ENCODE peak calls at places on chromosomes 6 and 20, in six cellular contexts. Z, R, P, I, S and W are unnamed samples.

GRCh38 chr20:62951896-62952372 is 575 bp upstream of the SLC17A9 start:
- DNase-seq in Z (no peak), R (no peak), P (no peak), I (no peak), S (no peak), W (no peak)

GRCh38 chr6:15337584-15337981 is 91.7 kb downstream of the JARID2 start:
- DNase-seq in Z (no peak), R (no peak), P (no peak), I (no peak), S (no peak), W (no peak)

GRCh38 chr6:52361945-52362442 is at the start of gene PAQR8:
- DNase-seq in Z (peak), R (peak), P (peak), I (peak), S (peak), W (peak)

GRCh38 chr6:71351190-71351589 is 62.6 kb downstream of the OGFRL1 start:
- DNase-seq in Z (no peak), R (no peak), P (no peak), I (no peak), S (no peak), W (no peak)

GRCh38 chr6:157712585-157713295 is 110.3 kb upstream of the SNX9 start:
- DNase-seq in Z (no peak), R (no peak), P (no peak), I (no peak), S (no peak), W (no peak)

GRCh38 chr20:2542361-2542760 is 6.0 kb downstream of the TMC2 start:
- DNase-seq in Z (no peak), R (no peak), P (no peak), I (no peak), S (no peak), W (no peak)

GRCh38 chr6:159826968-159827647 is 27.0 kb downstream of the PNLDC1 start:
- DNase-seq in Z (no peak), R (no peak), P (peak), I (no peak), S (peak), W (no peak)

GRCh38 chr20:10648651-10649050 is 25.1 kb downstream of the JAG1 start:
- DNase-seq in Z (no peak), R (peak), P (no peak), I (peak), S (no peak), W (no peak)

GRCh38 chr6:144644776-144645175 is 359.6 kb downstream of the UTRN start:
- DNase-seq in Z (no peak), R (no peak), P (no peak), I (no peak), S (no peak), W (no peak)

GRCh38 chr6:75213112-75213511 is 7.3 kb upstream of the COL12A1 start:
- DNase-seq in Z (no peak), R (no peak), P (no peak), I (no peak), S (no peak), W (no peak)

GRCh38 chr6:164035912-164036485 is 621.5 kb downstream of the QKI start:
- DNase-seq in Z (no peak), R (no peak), P (peak), I (no peak), S (peak), W (no peak)

GRCh38 chr20:11229772-11230171 is 556.0 kb upstream of the JAG1 start:
- DNase-seq in Z (peak), R (peak), P (no peak), I (peak), S (no peak), W (no peak)

GRCh38 chr6:43911625-43912577 is 141.9 kb downstream of the VEGFA start:
- DNase-seq in Z (no peak), R (no peak), P (peak), I (no peak), S (peak), W (no peak)

GRCh38 chr6:33197431-33198048 is 2.9 kb downstream of the RXRB start:
- DNase-seq in Z (peak), R (peak), P (peak), I (peak), S (peak), W (no peak)

GRCh38 chr20:38453941-38454340 is 18.7 kb upstream of the RALGAPB start:
- DNase-seq in Z (no peak), R (no peak), P (no peak), I (no peak), S (no peak), W (no peak)

GRCh38 chr20:7540018-7540417 is 400.2 kb downstream of the HAO1 start:
- DNase-seq in Z (no peak), R (no peak), P (no peak), I (no peak), S (no peak), W (no peak)

GRCh38 chr6:118902731-118903130 is 8.8 kb downstream of the ASF1A start:
- DNase-seq in Z (peak), R (no peak), P (no peak), I (peak), S (no peak), W (no peak)

GRCh38 chr20:63121749-63122405 is 94.1 kb downstream of the YTHDF1 start:
- DNase-seq in Z (no peak), R (no peak), P (no peak), I (no peak), S (no peak), W (no peak)

GRCh38 chr6:106783631-106784566 is 154.5 kb downstream of the QRSL1 start:
- DNase-seq in Z (peak), R (peak), P (no peak), I (no peak), S (no peak), W (no peak)

GRCh38 chr20:61930776-61931475 is 134.8 kb downstream of the TAF4 start:
- DNase-seq in Z (no peak), R (no peak), P (no peak), I (no peak), S (no peak), W (no peak)

GRCh38 chr6:89299451-89299850 is 15.6 kb downstream of the GABRR2 start:
- DNase-seq in Z (no peak), R (peak), P (no peak), I (no peak), S (no peak), W (no peak)

GRCh38 chr6:37131104-37131959 is 38.6 kb upstream of the PIM1 start:
- DNase-seq in Z (no peak), R (peak), P (peak), I (no peak), S (no peak), W (no peak)

GRCh38 chr20:10793741-10794140 is 119.9 kb upstream of the JAG1 start:
- DNase-seq in Z (no peak), R (no peak), P (peak), I (no peak), S (peak), W (no peak)

GRCh38 chr6:95578106-95578410 is 723 bp downstream of the MANEA start:
- DNase-seq in Z (peak), R (no peak), P (no peak), I (no peak), S (peak), W (no peak)

GRCh38 chr20:63223121-63223825 is 7.3 kb upstream of the YTHDF1 start:
- DNase-seq in Z (no peak), R (peak), P (peak), I (peak), S (peak), W (no peak)

GRCh38 chr6:166056637-166057036 is 111.0 kb downstream of the TBXT start:
- DNase-seq in Z (no peak), R (no peak), P (no peak), I (peak), S (no peak), W (no peak)

GRCh38 chr20:61925555-61926252 is 140.0 kb downstream of the TAF4 start:
- DNase-seq in Z (peak), R (peak), P (peak), I (peak), S (peak), W (peak)

GRCh38 chr20:62774076-62774714 is 22.1 kb upstream of the MRGBP start:
- DNase-seq in Z (no peak), R (no peak), P (no peak), I (no peak), S (peak), W (no peak)

GRCh38 chr6:111840821-111841220 is 32.4 kb downstream of the FYN start:
- DNase-seq in Z (no peak), R (no peak), P (no peak), I (no peak), S (no peak), W (no peak)

GRCh38 chr6:34671362-34671761 is 25.2 kb downstream of the ILRUN start:
- DNase-seq in Z (no peak), R (no peak), P (no peak), I (peak), S (no peak), W (no peak)

GRCh38 chr20:23245553-23246128 is 105.0 kb upstream of the NXT1 start:
- DNase-seq in Z (peak), R (peak), P (no peak), I (peak), S (no peak), W (no peak)

GRCh38 chr6:7604506-7604905 is 14.5 kb downstream of the SNRNP48 start:
- DNase-seq in Z (no peak), R (no peak), P (no peak), I (no peak), S (no peak), W (no peak)

GRCh38 chr20:51220293-51220706 is 197.4 kb upstream of the KCNG1 start:
- DNase-seq in Z (no peak), R (peak), P (no peak), I (peak), S (no peak), W (no peak)

GRCh38 chr6:37860226-37860839 is 40.8 kb downstream of the ZFAND3 start:
- DNase-seq in Z (no peak), R (peak), P (no peak), I (peak), S (peak), W (no peak)

GRCh38 chr20:36202891-36203338 is 33.4 kb upstream of the AAR2 start:
- DNase-seq in Z (peak), R (peak), P (peak), I (peak), S (peak), W (no peak)

GRCh38 chr6:84082693-84083265 is 49.2 kb downstream of the MRAP2 start:
- DNase-seq in Z (no peak), R (no peak), P (no peak), I (no peak), S (no peak), W (no peak)

GRCh38 chr20:51237278-51237677 is 214.4 kb upstream of the KCNG1 start:
- DNase-seq in Z (no peak), R (peak), P (no peak), I (peak), S (no peak), W (no peak)

GRCh38 chr20:50186151-50186885 is 4.3 kb upstream of the CEBPB start:
- DNase-seq in Z (peak), R (peak), P (peak), I (peak), S (peak), W (peak)

GRCh38 chr6:38035478-38035877 is 216.0 kb downstream of the ZFAND3 start:
- DNase-seq in Z (no peak), R (no peak), P (no peak), I (peak), S (no peak), W (no peak)